ENCODE peak calls at places on chromosomes 11 and 22, in four cellular contexts. V, B, L and Z are unnamed samples.

GRCh38 chr22:44437493-44438015 is 60.5 kb downstream of the RTL6 start:
- DNase-seq in V (peak), L (no peak), B (no peak), Z (no peak)

GRCh38 chr22:46580940-46581579 is 39.1 kb upstream of the GRAMD4 start:
- DNase-seq in V (no peak), B (no peak), L (peak), Z (no peak)

GRCh38 chr22:45064313-45065268 is 54.8 kb upstream of the PHF21B start:
- DNase-seq in B (no peak), V (peak), L (no peak), Z (no peak)

GRCh38 chr11:12806113-12806512 is 131.9 kb downstream of the TEAD1 start:
- DNase-seq in V (no peak), L (no peak), B (no peak), Z (no peak)

GRCh38 chr22:35150163-35151107 is 84.5 kb downstream of the ISX start:
- DNase-seq in B (peak), V (peak), L (no peak), Z (peak)

GRCh38 chr22:43535741-43536140 is 123.9 kb downstream of the MPPED1 start:
- DNase-seq in V (no peak), L (no peak), B (no peak), Z (no peak)

GRCh38 chr11:16093889-16094653 is 262.3 kb downstream of the SOX6 start:
- DNase-seq in L (no peak), B (no peak), V (no peak), Z (no peak)

GRCh38 chr11:12085371-12086251 is 24.8 kb upstream of the MICAL2 start:
- DNase-seq in B (no peak), L (no peak), V (no peak), Z (no peak)

GRCh38 chr11:47270331-47271271 is 668 bp downstream of the MADD start:
- DNase-seq in V (peak), B (no peak), L (no peak), Z (peak)

GRCh38 chr11:47353978-47354774 is 1.7 kb upstream of the MYBPC3 start:
- DNase-seq in B (no peak), V (no peak), L (no peak), Z (no peak)

GRCh38 chr22:22893077-22893805 is 5.6 kb downstream of the IGLL5 start:
- DNase-seq in L (no peak), B (no peak), V (no peak), Z (no peak)

GRCh38 chr11:92475316-92475715 is 250.7 kb downstream of the FAT3 start:
- DNase-seq in V (no peak), B (no peak), L (no peak), Z (no peak)

GRCh38 chr22:47210112-47210657 is 447.7 kb downstream of the TBC1D22A start:
- DNase-seq in B (no peak), V (no peak), L (peak), Z (no peak)

GRCh38 chr11:88979641-88980040 is 86.1 kb downstream of the GRM5 start:
- DNase-seq in L (no peak), V (peak), B (no peak), Z (no peak)

GRCh38 chr11:1756791-1757771 is 6.6 kb downstream of the CTSD start:
- DNase-seq in V (no peak), B (no peak), L (peak), Z (peak)

GRCh38 chr11:19820100-19820499 is 107.5 kb downstream of the NAV2 start:
- DNase-seq in B (no peak), L (no peak), V (peak), Z (no peak)

GRCh38 chr11:93013646-93014045 is 44.2 kb downstream of the MTNR1B start:
- DNase-seq in V (no peak), L (no peak), B (no peak), Z (no peak)

GRCh38 chr11:126363706-126364245 is 8.3 kb downstream of the ST3GAL4 start:
- DNase-seq in V (no peak), L (peak), B (no peak), Z (no peak)

GRCh38 chr11:67999201-67999629 is 4.7 kb downstream of the UNC93B1 start:
- DNase-seq in L (peak), V (no peak), B (no peak), Z (no peak)

GRCh38 chr22:37525073-37525745 is 6.0 kb upstream of the CARD10 start:
- DNase-seq in L (peak), B (no peak), V (peak), Z (no peak)

GRCh38 chr22:22362311-22362710 is 117.7 kb downstream of the VPREB1 start:
- DNase-seq in L (no peak), V (no peak), B (no peak), Z (no peak)

GRCh38 chr11:27913650-27914049 is 194.3 kb downstream of the KIF18A start:
- DNase-seq in V (peak), L (no peak), B (no peak), Z (no peak)

GRCh38 chr11:86416494-86416893 is 41.8 kb downstream of the CCDC81 start:
- DNase-seq in B (no peak), V (peak), L (no peak), Z (no peak)

GRCh38 chr22:36374603-36375024 is 13.2 kb downstream of the MYH9 start:
- DNase-seq in V (no peak), L (peak), B (no peak), Z (no peak)

GRCh38 chr11:65718964-65719492 is 1.6 kb downstream of the RNASEH2C start:
- DNase-seq in L (no peak), B (no peak), V (peak), Z (peak)

GRCh38 chr11:67276821-67277230 is 10.6 kb downstream of the GRK2 start:
- DNase-seq in L (peak), V (peak), B (no peak), Z (peak)

GRCh38 chr22:30863161-30863833 is 105.3 kb downstream of the MORC2 start:
- DNase-seq in L (no peak), B (no peak), V (no peak), Z (peak)

GRCh38 chr11:128171496-128171895 is 415.9 kb downstream of the ETS1 start:
- DNase-seq in L (no peak), B (no peak), V (no peak), Z (no peak)

GRCh38 chr22:35947794-35948425 is 80.7 kb downstream of the RBFOX2 start:
- DNase-seq in L (no peak), B (no peak), V (peak), Z (no peak)

DNA sequence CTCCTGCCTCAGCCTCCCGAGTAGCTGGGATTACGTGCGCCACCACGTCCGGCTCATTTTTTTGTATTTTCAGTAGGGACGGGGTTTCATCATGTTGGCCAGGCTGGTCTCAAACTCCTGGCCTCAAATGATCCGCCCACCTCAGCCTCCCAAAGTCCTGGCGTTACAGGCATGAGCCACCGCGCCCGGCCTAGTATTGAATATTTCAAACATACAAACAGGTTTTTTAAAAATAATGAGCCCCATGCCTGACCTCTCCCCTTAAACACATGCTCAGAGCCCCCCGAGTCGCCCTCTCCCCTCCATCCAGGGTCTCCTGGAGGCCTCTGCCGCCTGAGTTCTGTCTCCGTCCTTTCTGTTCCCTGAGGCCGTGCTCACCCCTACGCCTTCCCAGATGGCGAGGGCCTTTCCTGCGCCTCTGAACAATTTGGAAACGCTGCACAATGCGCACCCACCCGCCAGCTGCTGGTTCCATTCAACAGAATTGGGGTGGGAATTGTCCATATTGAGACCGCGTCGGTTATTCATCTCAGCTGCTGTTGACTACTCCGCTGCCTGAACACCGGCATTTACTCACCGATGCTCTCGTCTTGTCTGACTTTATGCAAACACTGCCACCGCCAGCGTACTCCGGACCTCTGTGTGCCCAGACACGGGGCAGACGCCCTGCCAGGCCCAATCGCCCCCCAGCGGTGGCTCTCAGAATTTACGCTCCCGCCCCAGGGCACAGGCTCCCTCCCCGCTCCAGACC is 13.6 kb upstream of the RNH1 start:
- DNase-seq in B (no peak), L (peak), V (no peak), Z (no peak)
- TF ChIP-seq CTCF in B (no peak), L (no peak), V (peak), Z (no peak)

GRCh38 chr22:49959782-49960158 is 802 bp upstream of the PIM3 start:
- DNase-seq in V (peak), L (no peak), B (no peak), Z (peak)
- TF ChIP-seq CTCF in V (no peak), L (no peak), B (no peak), Z (no peak)

DNA sequence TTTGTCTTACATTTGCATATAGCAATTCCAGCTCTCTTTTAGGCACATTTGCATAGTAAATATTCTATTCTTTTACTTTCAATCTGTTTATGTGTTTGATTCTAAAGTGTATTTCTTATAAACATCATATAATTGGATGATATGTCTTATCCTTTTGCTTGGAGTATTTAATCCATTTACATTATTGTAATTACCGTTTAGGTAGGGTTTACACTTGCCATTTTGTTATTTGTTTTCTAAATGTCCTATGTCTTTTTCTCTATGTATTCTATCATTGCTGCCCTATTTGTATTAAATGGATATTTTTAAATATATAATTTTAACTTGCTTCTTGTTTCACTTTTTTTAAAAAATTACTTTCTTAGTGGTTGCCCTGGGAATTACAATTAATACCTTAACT is 22.8 kb upstream of the ACCSL start:
- DNase-seq in B (no peak), V (no peak), L (no peak), Z (no peak)
- TF ChIP-seq CTCF in B (no peak), V (no peak), L (no peak), Z (peak)

DNA sequence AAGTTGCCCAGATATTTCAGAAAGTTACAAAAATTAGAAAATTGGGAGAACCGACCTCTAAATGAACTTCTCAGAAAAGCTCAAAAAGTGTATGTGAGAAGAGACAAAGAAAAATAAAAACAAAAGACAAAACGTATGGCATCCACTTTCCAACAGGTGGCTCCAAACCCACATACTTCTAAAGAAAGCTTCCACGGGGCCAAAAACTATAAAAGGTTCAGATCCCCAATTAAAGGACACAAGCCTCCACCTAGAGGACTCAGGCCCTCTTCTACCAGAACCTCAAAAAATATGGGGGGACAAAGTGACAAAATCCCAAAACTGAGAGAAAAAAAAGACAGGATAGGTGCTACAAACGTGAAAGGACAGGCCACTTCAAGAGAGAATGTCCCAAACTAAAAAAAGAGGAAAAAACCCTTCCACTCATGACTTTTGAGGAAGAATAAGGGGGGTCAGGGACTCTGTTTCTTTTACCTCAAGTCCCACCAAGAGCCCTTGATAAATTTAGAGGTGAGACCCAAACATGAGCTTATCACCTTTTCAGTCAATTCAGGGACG is 8.8 kb downstream of the SCGB2A1 start:
- DNase-seq in L (no peak), B (no peak), V (peak), Z (no peak)
- TF ChIP-seq CTCF in L (peak), B (peak), V (peak), Z (no peak)

GRCh38 chr11:71302911-71303310 is 50.5 kb upstream of the SHANK2 start:
- DNase-seq in B (no peak), V (no peak), L (no peak), Z (no peak)
- TF ChIP-seq CTCF in B (peak), V (peak), L (no peak), Z (no peak)

GRCh38 chr11:100619484-100619883 is 67.6 kb upstream of the ARHGAP42 start:
- DNase-seq in L (no peak), V (peak), B (no peak), Z (no peak)
- TF ChIP-seq CTCF in L (no peak), V (no peak), B (no peak), Z (no peak)

DNA sequence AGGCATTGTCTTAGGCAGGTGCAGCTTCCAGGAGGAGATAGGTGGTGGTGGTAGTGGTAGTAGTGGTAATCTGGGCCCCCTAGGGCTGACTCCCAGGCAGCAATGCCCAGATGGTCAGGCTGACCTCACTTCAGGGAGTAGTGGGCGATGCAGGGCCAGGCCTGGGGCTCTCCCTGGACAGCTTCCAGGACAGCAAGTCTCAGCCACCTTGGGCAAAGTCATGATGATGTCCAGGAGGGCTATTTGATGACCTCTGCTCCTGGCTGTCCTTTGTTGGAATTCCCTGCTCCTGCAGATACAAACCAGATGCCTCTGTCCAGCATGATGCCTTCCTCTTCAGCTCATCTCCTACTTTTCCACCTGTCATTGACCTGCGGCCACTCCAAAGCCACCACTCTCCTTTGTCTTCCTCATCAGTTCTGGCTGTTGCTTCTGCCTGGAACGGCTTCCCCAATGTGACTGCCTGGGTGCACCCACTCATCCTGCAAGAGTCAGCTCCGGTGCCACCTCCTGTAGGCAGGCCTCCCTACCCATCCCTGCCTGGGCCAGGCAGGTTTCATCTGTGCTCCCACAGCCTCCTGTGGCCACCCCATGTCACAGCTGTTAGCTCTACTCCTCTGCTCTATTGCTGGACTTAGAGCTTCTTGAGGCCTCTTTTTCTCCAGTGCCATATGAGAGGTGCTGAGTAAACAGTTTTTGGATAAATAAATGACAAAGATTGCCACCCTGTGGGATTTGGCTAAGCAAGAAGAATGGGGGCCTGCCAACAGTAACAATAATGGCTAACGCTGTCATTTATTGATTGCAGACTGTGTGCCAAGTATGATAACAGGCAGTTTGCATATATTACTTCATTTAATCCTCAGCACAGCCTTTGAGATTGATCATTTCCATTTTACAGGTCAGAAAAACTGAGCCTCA is 172.9 kb upstream of the NECTIN1 start:
- DNase-seq in B (no peak), L (no peak), V (no peak), Z (no peak)
- TF ChIP-seq CTCF in B (no peak), L (no peak), V (no peak), Z (no peak)

GRCh38 chr11:77411238-77411637 is 62.7 kb downstream of the PAK1 start:
- DNase-seq in L (peak), V (peak), B (no peak), Z (peak)

GRCh38 chr11:77409046-77409445 is 64.8 kb downstream of the PAK1 start:
- DNase-seq in V (no peak), L (no peak), B (no peak), Z (no peak)

GRCh38 chr11:77410076-77410827 is 63.6 kb downstream of the PAK1 start:
- DNase-seq in L (no peak), V (no peak), B (no peak), Z (no peak)

GRCh38 chr11:77406396-77406795 is 67.5 kb downstream of the PAK1 start:
- DNase-seq in B (no peak), V (no peak), L (no peak), Z (no peak)

GRCh38 chr11:77407613-77408012 is 66.3 kb downstream of the PAK1 start:
- DNase-seq in B (no peak), L (no peak), V (peak), Z (no peak)
- TF ChIP-seq CTCF in B (no peak), L (no peak), V (no peak), Z (no peak)

GRCh38 chr11:63906585-63906984 is 10.4 kb downstream of the RCOR2 start:
- DNase-seq in L (no peak), B (no peak), V (peak), Z (peak)
- TF ChIP-seq CTCF in L (peak), B (peak), V (peak), Z (peak)

GRCh38 chr22:42459273-42460040 is 27.3 kb upstream of the NFAM1 start:
- DNase-seq in B (no peak), V (no peak), L (peak), Z (no peak)
- TF ChIP-seq CTCF in B (no peak), V (no peak), L (no peak), Z (no peak)